ENCODE peak calls at places on chromosomes 3 and 15, in seven cellular contexts. One of them, this sample, is unnamed.

GRCh38 chr3:20529911-20530310 is 343.9 kb upstream of the SGO1 start:
- DNase-seq in PC-9: no peak
- DNase-seq in HCT116: no peak
- DNase-seq in HepG2: no peak
- DNase-seq in astrocyte: no peak
- DNase-seq in GM23248: no peak
- DNase-seq in GM23338: no peak
- DNase-seq in this sample: no peak

GRCh38 chr15:82570721-82571519 is 30.7 kb upstream of the RPS17 start:
- DNase-seq in HepG2: no peak
- DNase-seq in GM23338: peak
- DNase-seq in PC-9: no peak
- DNase-seq in astrocyte: peak
- DNase-seq in HCT116: no peak
- DNase-seq in GM23248: peak
- DNase-seq in this sample: no peak

GRCh38 chr15:65334586-65335231 is 30.2 kb downstream of the RNU5B-1 start:
- DNase-seq in PC-9: no peak
- DNase-seq in GM23248: no peak
- DNase-seq in HCT116: no peak
- DNase-seq in astrocyte: no peak
- DNase-seq in GM23338: peak
- DNase-seq in HepG2: no peak
- DNase-seq in this sample: no peak

GRCh38 chr15:74240897-74241614 is 4.9 kb downstream of the CCDC33 start:
- DNase-seq in GM23338: no peak
- DNase-seq in PC-9: no peak
- DNase-seq in astrocyte: no peak
- DNase-seq in GM23248: no peak
- DNase-seq in HCT116: no peak
- DNase-seq in HepG2: no peak
- DNase-seq in this sample: no peak

GRCh38 chr15:49370782-49371181 is 52.3 kb upstream of the FGF7 start:
- DNase-seq in GM23248: peak
- DNase-seq in astrocyte: no peak
- DNase-seq in GM23338: no peak
- DNase-seq in HCT116: peak
- DNase-seq in PC-9: no peak
- DNase-seq in HepG2: no peak
- DNase-seq in this sample: no peak

GRCh38 chr3:84961492-84962255 is 2.9 kb downstream of the CADM2 start:
- DNase-seq in astrocyte: no peak
- DNase-seq in PC-9: no peak
- DNase-seq in HepG2: no peak
- DNase-seq in HCT116: no peak
- DNase-seq in GM23338: no peak
- DNase-seq in GM23248: no peak
- DNase-seq in this sample: no peak

GRCh38 chr3:51706788-51707731 is at the start of gene GRM2:
- DNase-seq in PC-9: no peak
- DNase-seq in GM23338: peak
- DNase-seq in HepG2: peak
- DNase-seq in HCT116: no peak
- DNase-seq in astrocyte: peak
- DNase-seq in GM23248: peak
- DNase-seq in this sample: peak

GRCh38 chr15:73571346-73571745 is 61.8 kb downstream of the NPTN start:
- DNase-seq in astrocyte: no peak
- DNase-seq in HCT116: no peak
- DNase-seq in GM23338: no peak
- DNase-seq in HepG2: peak
- DNase-seq in PC-9: no peak
- DNase-seq in GM23248: no peak
- DNase-seq in this sample: no peak

GRCh38 chr3:45772341-45773035 is 23.8 kb downstream of the SLC6A20 start:
- DNase-seq in HCT116: no peak
- DNase-seq in PC-9: no peak
- DNase-seq in GM23248: no peak
- DNase-seq in GM23338: no peak
- DNase-seq in astrocyte: no peak
- DNase-seq in HepG2: no peak
- DNase-seq in this sample: no peak

GRCh38 chr3:150059729-150060128 is 89.0 kb upstream of the PFN2 start:
- DNase-seq in astrocyte: peak
- DNase-seq in GM23248: no peak
- DNase-seq in HCT116: no peak
- DNase-seq in PC-9: no peak
- DNase-seq in HepG2: no peak
- DNase-seq in GM23338: no peak
- DNase-seq in this sample: no peak

DNA sequence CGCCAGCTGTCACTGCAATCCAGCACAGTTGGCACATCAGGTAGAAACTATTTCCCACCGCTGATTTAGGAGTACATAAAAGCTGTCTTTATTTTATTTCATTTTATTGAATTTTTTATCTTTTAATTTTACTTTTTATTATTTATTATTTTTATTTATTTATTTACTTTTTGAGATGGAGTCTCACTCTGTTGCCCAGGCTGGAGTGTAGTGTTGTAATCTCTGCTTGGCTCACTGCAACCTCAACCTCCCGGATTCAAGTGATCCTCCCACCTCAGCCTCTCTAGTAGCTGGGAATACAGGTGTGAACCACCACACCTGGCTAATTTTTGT is 31.0 kb downstream of the SRGAP3 start:
- DNase-seq in GM23248: no peak
- DNase-seq in HepG2: no peak
- DNase-seq in PC-9: no peak
- DNase-seq in HCT116: no peak
- DNase-seq in GM23338: no peak
- DNase-seq in astrocyte: no peak
- DNase-seq in this sample: no peak
- TF ChIP-seq EZH2 in GM23248: no peak
- TF ChIP-seq EZH2 in HepG2: no peak
- TF ChIP-seq EZH2 in PC-9: no peak
- TF ChIP-seq EZH2 in HCT116: no peak
- TF ChIP-seq EZH2 in GM23338: no peak
- TF ChIP-seq EZH2 in astrocyte: no peak
- TF ChIP-seq EZH2 in this sample: no peak

GRCh38 chr3:48047841-48048456 is 31.7 kb upstream of the MAP4 start:
- DNase-seq in GM23338: no peak
- DNase-seq in PC-9: peak
- DNase-seq in HCT116: no peak
- DNase-seq in GM23248: no peak
- DNase-seq in astrocyte: peak
- DNase-seq in HepG2: peak
- DNase-seq in this sample: no peak
- TF ChIP-seq EZH2 in GM23338: no peak
- TF ChIP-seq EZH2 in PC-9: no peak
- TF ChIP-seq EZH2 in HCT116: no peak
- TF ChIP-seq EZH2 in GM23248: no peak
- TF ChIP-seq EZH2 in astrocyte: no peak
- TF ChIP-seq EZH2 in HepG2: no peak
- TF ChIP-seq EZH2 in this sample: no peak

GRCh38 chr15:59993950-59994401 is 10.1 kb upstream of the FOXB1 start:
- DNase-seq in GM23338: peak
- DNase-seq in HCT116: no peak
- DNase-seq in PC-9: no peak
- DNase-seq in HepG2: no peak
- DNase-seq in GM23248: no peak
- DNase-seq in astrocyte: no peak
- DNase-seq in this sample: no peak

GRCh38 chr15:59993041-59993750 is 10.9 kb upstream of the FOXB1 start:
- DNase-seq in HepG2: no peak
- DNase-seq in GM23248: no peak
- DNase-seq in PC-9: no peak
- DNase-seq in GM23338: peak
- DNase-seq in astrocyte: no peak
- DNase-seq in HCT116: no peak
- DNase-seq in this sample: no peak

GRCh38 chr15:59995568-59996349 is 8.4 kb upstream of the FOXB1 start:
- DNase-seq in GM23338: peak
- DNase-seq in HCT116: no peak
- DNase-seq in HepG2: no peak
- DNase-seq in astrocyte: no peak
- DNase-seq in PC-9: no peak
- DNase-seq in GM23248: no peak
- DNase-seq in this sample: no peak

GRCh38 chr15:59994855-59995557 is 9.1 kb upstream of the FOXB1 start:
- DNase-seq in GM23248: no peak
- DNase-seq in GM23338: peak
- DNase-seq in HCT116: no peak
- DNase-seq in HepG2: no peak
- DNase-seq in PC-9: no peak
- DNase-seq in astrocyte: no peak
- DNase-seq in this sample: no peak

DNA sequence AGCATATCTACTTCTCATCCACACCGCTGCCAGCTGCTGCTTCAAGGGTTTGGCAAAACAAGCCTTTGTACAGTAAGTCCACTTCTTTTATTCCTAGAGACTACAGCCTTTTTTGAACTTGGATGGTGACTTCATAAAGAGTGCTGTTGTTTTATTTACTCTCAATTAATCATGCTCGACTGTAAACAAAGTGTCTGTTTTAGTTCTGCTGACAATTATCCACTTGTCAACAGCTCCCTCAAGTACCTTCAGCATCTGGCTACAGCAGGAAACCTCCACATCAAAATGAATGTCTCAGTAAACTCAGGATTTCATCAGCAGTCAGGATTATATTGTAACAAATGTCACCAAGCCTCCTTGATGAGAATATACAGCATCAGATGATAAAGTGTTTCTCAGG is 12.2 kb upstream of the FOXB1 start:
- DNase-seq in GM23248: no peak
- DNase-seq in astrocyte: no peak
- DNase-seq in HepG2: no peak
- DNase-seq in HCT116: no peak
- DNase-seq in GM23338: no peak
- DNase-seq in PC-9: no peak
- DNase-seq in this sample: no peak
- TF ChIP-seq EZH2 in GM23248: no peak
- TF ChIP-seq EZH2 in astrocyte: no peak
- TF ChIP-seq EZH2 in HepG2: no peak
- TF ChIP-seq EZH2 in HCT116: no peak
- TF ChIP-seq EZH2 in GM23338: no peak
- TF ChIP-seq EZH2 in PC-9: no peak
- TF ChIP-seq EZH2 in this sample: no peak

DNA sequence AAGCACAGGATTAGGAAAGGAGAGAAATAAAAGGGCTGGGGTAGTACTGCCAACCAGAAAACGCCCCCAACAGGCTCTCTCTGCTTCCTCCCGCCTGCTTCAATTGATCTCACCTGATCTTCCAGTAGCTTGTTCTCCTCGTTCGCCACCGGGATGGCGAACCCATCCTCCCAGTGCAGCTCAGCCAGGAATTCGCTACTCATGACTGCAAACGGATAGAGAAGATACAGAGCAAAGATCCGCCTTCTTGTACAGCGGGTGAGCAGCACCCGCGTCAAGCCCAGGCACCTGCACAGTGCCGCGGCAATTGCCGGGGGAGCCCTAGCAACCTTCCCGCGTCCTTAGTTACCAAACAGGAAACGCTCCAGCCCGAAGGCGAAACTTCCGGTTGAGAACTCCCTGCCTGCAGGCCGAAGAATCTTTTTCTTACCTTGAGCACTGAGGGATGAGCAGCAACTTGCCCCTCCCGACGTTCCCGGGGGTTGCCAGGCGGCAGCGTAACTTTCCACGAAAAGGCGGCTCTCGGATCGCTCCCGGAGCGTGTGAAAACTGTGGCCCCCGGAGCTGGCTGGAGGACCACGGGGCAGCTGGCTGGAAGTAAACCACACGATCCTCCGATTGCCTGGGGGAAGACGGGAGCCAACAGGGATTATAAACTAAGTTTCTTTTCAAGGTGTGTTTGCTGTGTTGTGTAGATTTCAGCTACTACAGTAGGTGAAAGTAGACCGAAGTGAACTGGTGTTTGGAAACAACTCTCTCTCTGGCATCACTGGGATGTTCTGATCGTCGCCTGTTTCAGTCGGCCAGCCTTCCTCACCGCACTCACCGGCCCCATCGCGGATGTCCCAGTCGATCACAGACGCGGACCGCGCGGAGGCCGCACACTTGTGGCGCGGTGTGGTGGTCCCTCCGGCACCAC is at the start of gene CCDC39:
- DNase-seq in PC-9: peak
- DNase-seq in GM23248: peak
- DNase-seq in HCT116: peak
- DNase-seq in astrocyte: peak
- DNase-seq in GM23338: peak
- DNase-seq in HepG2: peak
- DNase-seq in this sample: peak
- TF ChIP-seq EZH2 in PC-9: no peak
- TF ChIP-seq EZH2 in GM23248: no peak
- TF ChIP-seq EZH2 in HCT116: no peak
- TF ChIP-seq EZH2 in astrocyte: no peak
- TF ChIP-seq EZH2 in GM23338: no peak
- TF ChIP-seq EZH2 in HepG2: peak
- TF ChIP-seq EZH2 in this sample: peak

DNA sequence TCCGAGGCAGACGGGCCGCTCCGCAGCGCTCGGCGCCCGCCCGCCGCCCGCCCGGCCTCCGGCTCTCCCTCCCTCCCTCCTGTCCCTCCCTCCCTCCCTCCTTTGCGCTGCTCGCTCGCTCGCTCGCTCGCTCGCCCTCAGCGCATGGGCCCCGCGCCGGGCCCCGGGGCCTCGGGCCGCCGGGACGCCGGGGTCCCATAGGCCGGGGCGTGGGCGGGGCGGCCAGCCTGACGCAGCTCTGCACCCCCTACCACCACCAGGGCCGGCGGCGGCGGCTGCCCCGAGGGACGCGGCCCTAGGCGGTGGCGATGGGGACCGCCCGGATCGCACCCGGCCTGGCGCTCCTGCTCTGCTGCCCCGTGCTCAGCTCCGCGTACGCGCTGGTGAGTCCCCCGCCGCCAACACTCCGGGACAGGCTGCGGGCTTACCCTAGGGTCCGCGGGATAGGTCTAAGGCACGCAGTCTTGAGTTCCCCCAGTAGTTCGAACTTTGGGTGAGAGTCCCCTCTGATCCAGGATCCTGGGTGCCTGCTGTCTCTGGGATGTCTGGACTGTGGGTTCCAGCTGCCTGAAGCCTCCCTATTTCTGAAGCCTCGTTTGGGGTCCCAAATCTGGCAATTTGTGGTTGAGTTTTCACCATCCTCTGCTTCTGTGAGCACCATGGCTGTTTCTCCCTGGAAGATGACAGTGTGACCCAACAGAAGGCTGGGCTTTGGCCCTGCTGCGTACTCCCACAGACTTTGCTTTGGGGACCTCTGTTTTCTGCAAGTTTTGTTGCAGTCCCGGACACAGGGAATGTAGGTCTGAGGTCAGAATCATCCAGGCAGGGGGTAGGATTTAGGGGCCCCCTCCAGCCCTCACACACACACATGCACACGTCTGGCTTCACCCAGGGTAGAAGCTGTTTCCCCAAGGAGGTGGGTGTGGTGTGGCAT is 6.0 kb downstream of the PTH1R start:
- DNase-seq in HepG2: no peak
- DNase-seq in HCT116: no peak
- DNase-seq in PC-9: no peak
- DNase-seq in GM23338: peak
- DNase-seq in GM23248: peak
- DNase-seq in astrocyte: no peak
- DNase-seq in this sample: peak
- TF ChIP-seq EZH2 in HepG2: peak
- TF ChIP-seq EZH2 in HCT116: no peak
- TF ChIP-seq EZH2 in PC-9: no peak
- TF ChIP-seq EZH2 in GM23338: peak
- TF ChIP-seq EZH2 in GM23248: peak
- TF ChIP-seq EZH2 in astrocyte: peak
- TF ChIP-seq EZH2 in this sample: no peak